ENCODE peak calls at places on chromosome 1, in seven cellular contexts. One of them, this sample, is unnamed.
A peak's percentile ranks its signal among the peaks of the same experiment; 100 is the strongest.

GRCh38 chr1:24074196-24074595 is 37.7 kb downstream of the MYOM3 start:
- DNase-seq in CD8-positive, alpha-beta T cell: no peak
- DNase-seq in upper lobe of right lung: no peak
- DNase-seq in stomach: no peak
- DNase-seq in AG09319: no peak
- DNase-seq in astrocyte of the spinal cord: no peak
- DNase-seq in GM12864: no peak
- DNase-seq in this sample: no peak

GRCh38 chr1:228014235-228014930 is 7.6 kb downstream of the WNT3A start:
- DNase-seq in CD8-positive, alpha-beta T cell: no peak
- DNase-seq in upper lobe of right lung: peak; percentile 55
- DNase-seq in stomach: no peak
- DNase-seq in AG09319: no peak
- DNase-seq in astrocyte of the spinal cord: peak; percentile 18
- DNase-seq in GM12864: no peak
- DNase-seq in this sample: no peak

GRCh38 chr1:107821340-107821739 is 143.6 kb downstream of the VAV3 start:
- DNase-seq in CD8-positive, alpha-beta T cell: no peak
- DNase-seq in upper lobe of right lung: no peak
- DNase-seq in stomach: no peak
- DNase-seq in AG09319: no peak
- DNase-seq in astrocyte of the spinal cord: no peak
- DNase-seq in GM12864: no peak
- DNase-seq in this sample: no peak

GRCh38 chr1:89905391-89906058 is 84.7 kb downstream of the LRRC8D start:
- DNase-seq in CD8-positive, alpha-beta T cell: no peak
- DNase-seq in upper lobe of right lung: no peak
- DNase-seq in stomach: no peak
- DNase-seq in AG09319: no peak
- DNase-seq in astrocyte of the spinal cord: no peak
- DNase-seq in GM12864: no peak
- DNase-seq in this sample: no peak

GRCh38 chr1:44501022-44501910 is 96.2 kb downstream of the RNF220 start:
- DNase-seq in CD8-positive, alpha-beta T cell: no peak
- DNase-seq in upper lobe of right lung: no peak
- DNase-seq in stomach: no peak
- DNase-seq in AG09319: no peak
- DNase-seq in astrocyte of the spinal cord: no peak
- DNase-seq in GM12864: no peak
- DNase-seq in this sample: no peak

GRCh38 chr1:40662151-40662550 is 3.3 kb downstream of the RIMS3 start:
- DNase-seq in CD8-positive, alpha-beta T cell: no peak
- DNase-seq in upper lobe of right lung: no peak
- DNase-seq in stomach: no peak
- DNase-seq in AG09319: no peak
- DNase-seq in astrocyte of the spinal cord: no peak
- DNase-seq in GM12864: no peak
- DNase-seq in this sample: no peak

GRCh38 chr1:228148196-228148861 is 1.4 kb upstream of the GJC2 start:
- DNase-seq in CD8-positive, alpha-beta T cell: no peak
- DNase-seq in upper lobe of right lung: no peak
- DNase-seq in stomach: no peak
- DNase-seq in AG09319: no peak
- DNase-seq in astrocyte of the spinal cord: no peak
- DNase-seq in GM12864: no peak
- DNase-seq in this sample: no peak

GRCh38 chr1:115840615-115841460 is at the start of gene NHLH2:
- DNase-seq in CD8-positive, alpha-beta T cell: no peak
- DNase-seq in upper lobe of right lung: no peak
- DNase-seq in stomach: no peak
- DNase-seq in AG09319: no peak
- DNase-seq in astrocyte of the spinal cord: no peak
- DNase-seq in GM12864: no peak
- DNase-seq in this sample: no peak

GRCh38 chr1:225767591-225768540 is 9.8 kb upstream of the SRP9 start:
- DNase-seq in CD8-positive, alpha-beta T cell: no peak
- DNase-seq in upper lobe of right lung: peak; percentile 80
- DNase-seq in stomach: peak; percentile 33
- DNase-seq in AG09319: no peak
- DNase-seq in astrocyte of the spinal cord: peak; percentile 66
- DNase-seq in GM12864: no peak
- DNase-seq in this sample: no peak

GRCh38 chr1:172380441-172381244 is 39.8 kb upstream of the C1orf105 start:
- DNase-seq in CD8-positive, alpha-beta T cell: no peak
- DNase-seq in upper lobe of right lung: no peak
- DNase-seq in stomach: no peak
- DNase-seq in AG09319: no peak
- DNase-seq in astrocyte of the spinal cord: peak; percentile 31
- DNase-seq in GM12864: peak; percentile 40
- DNase-seq in this sample: no peak

GRCh38 chr1:63575340-63575826 is 17.8 kb upstream of the PGM1 start:
- DNase-seq in CD8-positive, alpha-beta T cell: no peak
- DNase-seq in upper lobe of right lung: no peak
- DNase-seq in stomach: no peak
- DNase-seq in AG09319: no peak
- DNase-seq in astrocyte of the spinal cord: peak; percentile 58
- DNase-seq in GM12864: no peak
- DNase-seq in this sample: no peak

GRCh38 chr1:16189921-16190499 is 22.4 kb downstream of the ARHGEF19 start:
- DNase-seq in CD8-positive, alpha-beta T cell: no peak
- DNase-seq in upper lobe of right lung: no peak
- DNase-seq in stomach: no peak
- DNase-seq in AG09319: no peak
- DNase-seq in astrocyte of the spinal cord: no peak
- DNase-seq in GM12864: no peak
- DNase-seq in this sample: no peak

GRCh38 chr1:109263234-109263596 is 13.9 kb downstream of the CELSR2 start:
- DNase-seq in CD8-positive, alpha-beta T cell: no peak
- DNase-seq in upper lobe of right lung: no peak
- DNase-seq in stomach: no peak
- DNase-seq in AG09319: no peak
- DNase-seq in astrocyte of the spinal cord: no peak
- DNase-seq in GM12864: no peak
- DNase-seq in this sample: no peak

GRCh38 chr1:203034422-203035110 is 8.3 kb downstream of the PPFIA4 start:
- DNase-seq in CD8-positive, alpha-beta T cell: no peak
- DNase-seq in upper lobe of right lung: no peak
- DNase-seq in stomach: no peak
- DNase-seq in AG09319: no peak
- DNase-seq in astrocyte of the spinal cord: no peak
- DNase-seq in GM12864: no peak
- DNase-seq in this sample: no peak

GRCh38 chr1:211944733-211945500 is 90.4 kb downstream of the INTS7 start:
- DNase-seq in CD8-positive, alpha-beta T cell: no peak
- DNase-seq in upper lobe of right lung: no peak
- DNase-seq in stomach: peak; percentile 60
- DNase-seq in AG09319: no peak
- DNase-seq in astrocyte of the spinal cord: peak; percentile 48
- DNase-seq in GM12864: no peak
- DNase-seq in this sample: no peak

GRCh38 chr1:98201640-98202039 is 280.8 kb upstream of the DPYD start:
- DNase-seq in CD8-positive, alpha-beta T cell: no peak
- DNase-seq in upper lobe of right lung: no peak
- DNase-seq in stomach: no peak
- DNase-seq in AG09319: no peak
- DNase-seq in astrocyte of the spinal cord: peak; percentile 91
- DNase-seq in GM12864: no peak
- DNase-seq in this sample: no peak

GRCh38 chr1:247357062-247357780 is 25.6 kb upstream of the ZNF496 start:
- DNase-seq in CD8-positive, alpha-beta T cell: no peak
- DNase-seq in upper lobe of right lung: no peak
- DNase-seq in stomach: no peak
- DNase-seq in AG09319: no peak
- DNase-seq in astrocyte of the spinal cord: no peak
- DNase-seq in GM12864: no peak
- DNase-seq in this sample: no peak

GRCh38 chr1:101295212-101295611 is 58.4 kb downstream of the S1PR1 start:
- DNase-seq in CD8-positive, alpha-beta T cell: no peak
- DNase-seq in upper lobe of right lung: no peak
- DNase-seq in stomach: no peak
- DNase-seq in AG09319: no peak
- DNase-seq in astrocyte of the spinal cord: no peak
- DNase-seq in GM12864: no peak
- DNase-seq in this sample: no peak

GRCh38 chr1:107748529-107748928 is 216.5 kb downstream of the VAV3 start:
- DNase-seq in CD8-positive, alpha-beta T cell: no peak
- DNase-seq in upper lobe of right lung: no peak
- DNase-seq in stomach: no peak
- DNase-seq in AG09319: no peak
- DNase-seq in astrocyte of the spinal cord: peak; percentile 28
- DNase-seq in GM12864: no peak
- DNase-seq in this sample: no peak

GRCh38 chr1:26281971-26282693 is 2.2 kb downstream of the SH3BGRL3 start:
- DNase-seq in CD8-positive, alpha-beta T cell: no peak
- DNase-seq in upper lobe of right lung: no peak
- DNase-seq in stomach: no peak
- DNase-seq in AG09319: no peak
- DNase-seq in astrocyte of the spinal cord: peak; percentile 45
- DNase-seq in GM12864: no peak
- DNase-seq in this sample: no peak

GRCh38 chr1:206956313-206956597 is 10.0 kb upstream of the PIGR start:
- DNase-seq in CD8-positive, alpha-beta T cell: no peak
- DNase-seq in upper lobe of right lung: no peak
- DNase-seq in stomach: no peak
- DNase-seq in AG09319: no peak
- DNase-seq in astrocyte of the spinal cord: no peak
- DNase-seq in GM12864: no peak
- DNase-seq in this sample: no peak

GRCh38 chr1:11982010-11982392 is 1.8 kb downstream of the MFN2 start:
- DNase-seq in CD8-positive, alpha-beta T cell: no peak
- DNase-seq in upper lobe of right lung: no peak
- DNase-seq in stomach: no peak
- DNase-seq in AG09319: no peak
- DNase-seq in astrocyte of the spinal cord: no peak
- DNase-seq in GM12864: no peak
- DNase-seq in this sample: no peak

GRCh38 chr1:93588206-93588605 is 93.4 kb downstream of the BCAR3 start:
- DNase-seq in CD8-positive, alpha-beta T cell: no peak
- DNase-seq in upper lobe of right lung: no peak
- DNase-seq in stomach: no peak
- DNase-seq in AG09319: no peak
- DNase-seq in astrocyte of the spinal cord: peak; percentile 52
- DNase-seq in GM12864: no peak
- DNase-seq in this sample: no peak

GRCh38 chr1:221998781-221999180 is 256.9 kb upstream of the DUSP10 start:
- DNase-seq in CD8-positive, alpha-beta T cell: no peak
- DNase-seq in upper lobe of right lung: no peak
- DNase-seq in stomach: no peak
- DNase-seq in AG09319: no peak
- DNase-seq in astrocyte of the spinal cord: no peak
- DNase-seq in GM12864: no peak
- DNase-seq in this sample: no peak

GRCh38 chr1:9671377-9672140 is 20.0 kb downstream of the PIK3CD start:
- DNase-seq in CD8-positive, alpha-beta T cell: no peak
- DNase-seq in upper lobe of right lung: no peak
- DNase-seq in stomach: no peak
- DNase-seq in AG09319: no peak
- DNase-seq in astrocyte of the spinal cord: peak; percentile 58
- DNase-seq in GM12864: no peak
- DNase-seq in this sample: no peak

GRCh38 chr1:32353431-32353830 is 8.9 kb downstream of the FAM229A start:
- DNase-seq in CD8-positive, alpha-beta T cell: no peak
- DNase-seq in upper lobe of right lung: no peak
- DNase-seq in stomach: no peak
- DNase-seq in AG09319: no peak
- DNase-seq in astrocyte of the spinal cord: no peak
- DNase-seq in GM12864: no peak
- DNase-seq in this sample: no peak

GRCh38 chr1:232306269-232306911 is 323.5 kb downstream of the SIPA1L2 start:
- DNase-seq in CD8-positive, alpha-beta T cell: no peak
- DNase-seq in upper lobe of right lung: peak; percentile 74
- DNase-seq in stomach: peak; percentile 76
- DNase-seq in AG09319: no peak
- DNase-seq in astrocyte of the spinal cord: peak; percentile 47
- DNase-seq in GM12864: no peak
- DNase-seq in this sample: no peak
- TF ChIP-seq CTCF in CD8-positive, alpha-beta T cell: no peak
- TF ChIP-seq CTCF in upper lobe of right lung: peak; percentile 26
- TF ChIP-seq CTCF in stomach: peak; percentile 18
- TF ChIP-seq CTCF in AG09319: no peak
- TF ChIP-seq CTCF in astrocyte of the spinal cord: peak; percentile 32
- TF ChIP-seq CTCF in GM12864: no peak
- TF ChIP-seq CTCF in this sample: no peak

GRCh38 chr1:31310131-31310530 is 13.3 kb downstream of the ZCCHC17 start:
- DNase-seq in CD8-positive, alpha-beta T cell: no peak
- DNase-seq in upper lobe of right lung: no peak
- DNase-seq in stomach: no peak
- DNase-seq in AG09319: no peak
- DNase-seq in astrocyte of the spinal cord: no peak
- DNase-seq in GM12864: no peak
- DNase-seq in this sample: no peak
- TF ChIP-seq CTCF in CD8-positive, alpha-beta T cell: no peak
- TF ChIP-seq CTCF in upper lobe of right lung: no peak
- TF ChIP-seq CTCF in stomach: no peak
- TF ChIP-seq CTCF in AG09319: no peak
- TF ChIP-seq CTCF in astrocyte of the spinal cord: no peak
- TF ChIP-seq CTCF in GM12864: no peak
- TF ChIP-seq CTCF in this sample: no peak

DNA sequence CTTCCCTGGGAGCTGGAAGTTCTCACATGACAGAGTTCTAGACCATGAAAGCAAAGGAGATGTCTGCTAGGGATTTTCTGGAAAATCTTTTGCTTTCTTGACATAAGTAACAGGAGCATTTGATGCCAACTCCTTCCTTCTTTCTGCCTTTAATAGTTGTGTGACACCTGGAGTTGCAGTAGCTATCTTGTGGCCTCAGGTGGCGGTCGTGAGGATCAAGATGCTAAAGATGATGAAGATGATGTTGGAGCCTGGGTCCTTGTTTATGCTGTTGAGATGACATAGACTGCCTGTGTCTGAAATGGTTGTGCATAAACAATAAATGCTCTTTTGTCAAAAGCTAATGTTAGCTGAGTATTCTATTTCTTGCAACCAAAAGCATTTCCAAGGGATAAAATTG is 32.7 kb upstream of the KIRREL1 start:
- DNase-seq in CD8-positive, alpha-beta T cell: no peak
- DNase-seq in upper lobe of right lung: no peak
- DNase-seq in stomach: no peak
- DNase-seq in AG09319: no peak
- DNase-seq in astrocyte of the spinal cord: no peak
- DNase-seq in GM12864: no peak
- DNase-seq in this sample: no peak
- TF ChIP-seq CTCF in CD8-positive, alpha-beta T cell: no peak
- TF ChIP-seq CTCF in upper lobe of right lung: no peak
- TF ChIP-seq CTCF in stomach: no peak
- TF ChIP-seq CTCF in AG09319: no peak
- TF ChIP-seq CTCF in astrocyte of the spinal cord: no peak
- TF ChIP-seq CTCF in GM12864: peak; percentile 34
- TF ChIP-seq CTCF in this sample: no peak

DNA sequence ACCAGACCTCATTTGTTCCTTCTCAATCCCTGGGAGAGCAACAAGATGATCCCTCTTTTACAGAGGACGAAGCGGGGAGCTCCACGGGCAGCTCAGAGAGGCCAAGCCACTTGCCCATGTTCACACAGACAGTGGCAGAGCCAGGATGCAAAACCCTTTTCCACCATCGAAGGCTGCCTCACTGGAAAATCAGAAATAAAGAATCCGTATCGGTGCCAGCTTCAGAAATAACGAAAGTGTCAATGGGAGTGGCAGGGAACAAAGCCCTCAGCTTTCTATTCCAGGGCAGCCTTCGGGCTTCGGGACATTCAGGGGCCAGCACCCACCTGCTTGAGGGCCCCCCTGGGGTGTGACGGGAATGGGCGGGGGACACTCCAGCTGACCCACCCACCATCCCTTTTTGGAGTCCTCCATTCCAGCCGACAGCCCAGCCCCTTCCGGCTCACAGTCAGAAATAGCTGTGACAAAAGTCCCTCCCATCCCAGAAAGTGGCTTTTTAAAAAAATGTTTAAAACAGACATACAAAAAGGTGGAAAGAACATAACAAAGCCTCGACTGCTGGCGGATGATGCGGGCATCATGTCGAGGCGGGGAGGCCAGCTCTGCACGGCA is 6.0 kb downstream of the IFFO2 start:
- DNase-seq in CD8-positive, alpha-beta T cell: no peak
- DNase-seq in upper lobe of right lung: peak; percentile 84
- DNase-seq in stomach: no peak
- DNase-seq in AG09319: no peak
- DNase-seq in astrocyte of the spinal cord: no peak
- DNase-seq in GM12864: no peak
- DNase-seq in this sample: peak; percentile 38
- TF ChIP-seq CTCF in CD8-positive, alpha-beta T cell: no peak
- TF ChIP-seq CTCF in upper lobe of right lung: no peak
- TF ChIP-seq CTCF in stomach: no peak
- TF ChIP-seq CTCF in AG09319: no peak
- TF ChIP-seq CTCF in astrocyte of the spinal cord: no peak
- TF ChIP-seq CTCF in GM12864: no peak
- TF ChIP-seq CTCF in this sample: no peak

This sample was measured in activated B cell treated with CpG ODN at 0.5 μM for 24 hours.